ENCODE peak calls at places on chromosome 11, in seven cellular contexts. X is IMR-90, D is HepG2, P is H1, J is K562, K is HCT116, S is GM12878. Z is an unnamed sample. For H4K20me1, the result is how much of the 10 kb centered on the place peaks cover.

GRCh38 chr11:1049071-1049405 is 12.5 kb upstream of the MUC6 start:
- DNase-seq in P (no peak), X (no peak), S (no peak), J (no peak), K (no peak), D (no peak), Z (no peak)

GRCh38 chr11:133350045-133350444 is 182.3 kb downstream of the OPCML start:
- DNase-seq in P (no peak), S (no peak), X (no peak), D (no peak), J (no peak), K (no peak), Z (no peak)

GRCh38 chr11:18243783-18244362 is 4.6 kb downstream of the SAA2 start:
- DNase-seq in K (peak), P (peak), J (peak), X (peak), D (peak), S (peak), Z (peak)

GRCh38 chr11:79544324-79544723 is 103.5 kb upstream of the TENM4 start:
- DNase-seq in J (no peak), K (no peak), X (no peak), P (no peak), D (no peak), S (no peak), Z (no peak)

GRCh38 chr11:62666259-62666926 is 1.3 kb downstream of the CSKMT start:
- DNase-seq in X (no peak), S (no peak), P (no peak), J (no peak), K (no peak), D (no peak), Z (no peak)

GRCh38 chr11:86459682-86460460 is 85.2 kb downstream of the CCDC81 start:
- DNase-seq in P (no peak), D (peak), X (peak), K (peak), S (no peak), J (no peak), Z (peak)

GRCh38 chr11:57888385-57888784 is 126.8 kb downstream of the CTNND1 start:
- DNase-seq in P (peak), K (no peak), D (no peak), S (no peak), X (no peak), J (no peak), Z (no peak)

GRCh38 chr11:82080160-82080559 is 653.5 kb downstream of the FAM181B start:
- DNase-seq in D (no peak), J (no peak), P (no peak), K (no peak), X (peak), S (no peak), Z (no peak)

GRCh38 chr11:94924074-94925031 is 49.0 kb downstream of the CWC15 start:
- DNase-seq in K (no peak), D (no peak), J (no peak), X (peak), P (no peak), S (no peak), Z (peak)

GRCh38 chr11:119518746-119519382 is 95.9 kb upstream of the THY1 start:
- DNase-seq in P (peak), S (no peak), K (no peak), D (no peak), X (peak), J (peak), Z (peak)

GRCh38 chr11:78645226-78646202 is 70.8 kb upstream of the NARS2 start:
- DNase-seq in J (peak), K (peak), D (peak), P (peak), S (peak), X (peak), Z (peak)

GRCh38 chr11:47213985-47214564 is 699 bp upstream of the DDB2 start:
- DNase-seq in J (peak), K (peak), P (peak), S (peak), D (peak), X (peak), Z (peak)
- TF ChIP-seq POLR2A in J (no peak), K (peak), P (peak), S (no peak), D (peak), X (no peak), Z (peak)

DNA sequence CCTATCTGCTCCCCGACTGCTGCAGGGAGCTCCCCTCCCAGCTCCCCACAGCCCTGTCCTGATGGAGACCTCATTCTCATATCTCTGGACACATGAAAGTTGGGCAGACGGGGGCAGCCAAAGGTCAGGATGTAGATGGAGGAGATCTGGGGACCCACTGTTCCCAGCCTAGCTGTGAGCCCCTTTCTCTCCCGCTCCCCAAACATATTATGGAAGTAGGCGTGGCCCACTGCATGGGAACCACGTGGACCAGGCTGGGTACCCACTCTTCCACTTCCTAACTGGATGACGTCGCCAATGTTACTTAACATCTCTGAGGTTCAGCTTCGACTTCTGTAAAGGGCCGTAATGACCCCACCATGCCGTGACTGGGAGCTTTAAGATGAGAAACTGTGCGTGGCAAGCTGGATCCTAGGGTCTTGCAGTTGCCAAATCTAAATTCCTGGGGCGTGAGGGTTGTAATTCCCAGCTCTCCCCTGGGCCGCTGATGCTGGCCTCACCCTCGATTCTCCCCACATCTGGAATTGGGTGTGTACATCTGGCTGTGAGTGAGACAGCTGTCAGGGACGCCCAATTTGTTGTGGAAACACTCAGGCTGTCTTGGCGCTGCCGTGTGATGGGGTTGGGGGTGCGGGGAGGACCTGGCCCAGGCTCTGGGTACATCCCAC is 1.8 kb downstream of the CDC42EP2 start:
- DNase-seq in S (no peak), D (no peak), X (peak), K (no peak), J (no peak), P (no peak), Z (peak)
- H4K20me1 ChIP-seq in S (under half), D (under half), X (half or more), K (under half), J (under half), P (under half), Z (under half)

GRCh38 chr11:61297741-61298140 is 2.6 kb upstream of the VWCE start:
- DNase-seq in X (peak), D (peak), S (no peak), J (no peak), K (no peak), P (no peak), Z (peak)

GRCh38 chr11:61295596-61295926 is 445 bp upstream of the VWCE start:
- DNase-seq in J (no peak), X (no peak), D (no peak), P (no peak), K (no peak), S (no peak), Z (peak)

GRCh38 chr11:61297341-61297740 is 2.2 kb upstream of the VWCE start:
- DNase-seq in K (no peak), D (no peak), X (peak), J (no peak), S (no peak), P (no peak), Z (no peak)

GRCh38 chr11:61293869-61294716 is 1.0 kb downstream of the VWCE start:
- DNase-seq in P (peak), J (no peak), S (no peak), X (peak), D (peak), K (no peak), Z (peak)

GRCh38 chr11:61294717-61295595 is at the start of gene VWCE:
- DNase-seq in J (no peak), D (peak), S (no peak), P (peak), K (no peak), X (peak), Z (peak)
- TF ChIP-seq CTCF in J (no peak), D (peak), S (peak), P (no peak), K (no peak), X (peak), Z (peak)

GRCh38 chr11:63839508-63840355 is 822 bp downstream of the MARK2 start:
- DNase-seq in K (no peak), X (no peak), P (no peak), J (no peak), S (no peak), D (no peak), Z (peak)
- TF ChIP-seq POLR2A in K (no peak), X (no peak), P (no peak), J (no peak), S (no peak), D (no peak), Z (no peak)

GRCh38 chr11:47467372-47467771 is 18.4 kb upstream of the RAPSN start:
- DNase-seq in X (no peak), P (no peak), J (no peak), K (no peak), D (no peak), S (no peak), Z (no peak)
- H4K20me1 ChIP-seq in X (under half), P (under half), J (under half), K (under half), D (under half), S (under half), Z (under half)

DNA sequence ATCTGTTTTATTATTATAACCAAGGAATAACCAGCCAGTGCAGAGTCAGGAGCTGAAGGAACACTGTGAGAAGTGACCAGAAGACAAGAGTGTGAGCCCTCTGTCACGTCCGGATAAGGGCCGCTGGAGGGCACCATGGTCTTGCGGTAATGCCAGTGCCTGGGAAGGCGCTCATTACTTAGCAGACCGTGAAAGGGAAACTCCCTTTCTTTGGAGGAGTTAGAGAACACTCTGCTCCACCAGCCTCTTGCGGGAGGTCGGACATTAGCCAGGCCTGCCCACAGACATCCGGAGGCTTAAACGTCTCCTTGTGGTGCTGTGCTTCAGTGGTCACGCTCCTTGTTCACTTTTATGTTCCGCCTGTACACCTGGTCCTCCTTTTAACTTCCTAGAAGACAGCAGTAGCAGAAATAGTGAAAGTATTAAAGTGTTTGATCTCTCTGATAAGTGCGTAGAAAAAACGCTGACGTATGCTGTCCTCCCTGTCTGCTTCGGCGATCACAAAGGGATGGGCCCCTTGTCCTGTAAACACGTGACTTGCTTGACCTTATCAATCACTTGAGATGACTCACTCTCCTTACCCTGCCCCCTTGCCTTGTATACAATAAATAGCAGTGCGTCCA is 120.6 kb upstream of the LMO1 start:
- DNase-seq in S (no peak), D (no peak), J (peak), K (no peak), X (no peak), P (no peak), Z (peak)
- TF ChIP-seq CTCF in S (no peak), D (peak), J (peak), K (no peak), X (peak), P (peak), Z (peak)

Z was measured in endothelial cell of umbilical vein.